ENCODE peak calls at places on chromosomes 11 and 22, in eight cellular contexts. N is stimulated activated naive CD4-positive, alpha-beta T cell treated with Interleukin-2 at 50 U/mL for 16 hours; E is LoVo; T is HTR-8/SVneo; Q is Caco-2; X is stimulated activated CD4-positive, alpha-beta T cell treated with anti-CD3 and anti-CD28 coated beads, TNF-alpha, amount 100 ng/mL, for 24 hours; B is NCI-H524; U is activated CD4-positive, alpha-beta T cell treated with anti-CD3 and anti-CD28 coated beads, Interleukin-2, amount 10 ng/mL, durations not matched to agents 24 days and 14 days. P is an unnamed sample.

GRCh38 chr22:45963821-45964220 is 13.1 kb downstream of the WNT7B start:
- DNase-seq in N (no peak), E (no peak), T (no peak), U (no peak), Q (no peak), X (no peak), B (no peak), P (no peak)

GRCh38 chr22:47724751-47725150 is 962.3 kb downstream of the TBC1D22A start:
- DNase-seq in Q (no peak), T (no peak), B (no peak), N (no peak), U (peak), E (no peak), X (no peak), P (no peak)

GRCh38 chr11:6397156-6397555 is 6.9 kb downstream of the SMPD1 start:
- DNase-seq in Q (no peak), B (no peak), T (no peak), E (no peak), U (peak), N (no peak), X (no peak), P (no peak)

GRCh38 chr11:30815619-30816018 is 229.5 kb upstream of the MPPED2 start:
- DNase-seq in X (no peak), E (no peak), Q (no peak), U (no peak), N (no peak), T (no peak), B (no peak), P (no peak)

GRCh38 chr22:38468761-38469305 is 937 bp downstream of the KDELR3 start:
- DNase-seq in T (no peak), X (no peak), N (no peak), U (no peak), B (no peak), Q (no peak), E (no peak), P (no peak)

GRCh38 chr11:10878408-10879214 is 20.8 kb upstream of the ZBED5 start:
- DNase-seq in E (peak), T (peak), N (no peak), B (peak), U (peak), Q (no peak), X (peak), P (peak)

GRCh38 chr11:104067534-104067933 is 31.1 kb downstream of the DDI1 start:
- DNase-seq in E (no peak), N (no peak), X (no peak), B (no peak), Q (no peak), U (no peak), T (no peak), P (no peak)

GRCh38 chr11:72848846-72849466 is 34.7 kb downstream of the ATG16L2 start:
- DNase-seq in B (peak), X (no peak), Q (no peak), E (no peak), T (peak), U (peak), N (no peak), P (no peak)

GRCh38 chr22:29630180-29630498 is 26.7 kb downstream of the NF2 start:
- DNase-seq in B (no peak), T (no peak), U (no peak), N (no peak), E (no peak), X (no peak), Q (no peak), P (no peak)

GRCh38 chr11:107951105-107951504 is 22.9 kb downstream of the RAB39A start:
- DNase-seq in E (no peak), U (no peak), N (no peak), T (no peak), B (no peak), X (no peak), Q (no peak), P (peak)

GRCh38 chr11:31805629-31806185 is 5.4 kb downstream of the PAX6 start:
- DNase-seq in N (no peak), T (no peak), Q (no peak), X (no peak), B (no peak), E (no peak), U (peak), P (no peak)

GRCh38 chr22:19970479-19971275 is 29.1 kb upstream of the TXNRD2 start:
- DNase-seq in Q (peak), T (peak), U (peak), X (peak), B (peak), E (peak), N (peak), P (no peak)

GRCh38 chr11:61384271-61385242 is 7.8 kb upstream of the TMEM216 start:
- DNase-seq in X (no peak), U (no peak), N (no peak), B (no peak), Q (no peak), E (no peak), T (no peak), P (no peak)

GRCh38 chr11:92837595-92837994 is 131.9 kb upstream of the MTNR1B start:
- DNase-seq in Q (no peak), X (no peak), B (no peak), N (no peak), U (no peak), E (no peak), T (no peak), P (no peak)